ENCODE peak calls at places on chromosomes 11 and 22, in eight cellular contexts. P is thoracic aorta; R is small intestine; H is fibroblast of lung; W is iPS DF 6.9; N is BE2C; G is naive thymus-derived CD4-positive, alpha-beta T cell; M is gastrocnemius medialis. E is an unnamed sample.

GRCh38 chr11:91921974-91922373 is 302.6 kb upstream of the FAT3 start:
- DNase-seq in P (no peak), R (no peak), H (peak; percentile 25), W (no peak), N (no peak), G (no peak), M (no peak), E (no peak)

GRCh38 chr11:35571703-35572102 is 46.3 kb upstream of the PAMR1 start:
- DNase-seq in P (no peak), R (no peak), H (no peak), W (no peak), N (no peak), G (no peak), M (no peak), E (no peak)

GRCh38 chr22:41009222-41009948 is 58.2 kb downstream of the RBX1 start:
- DNase-seq in P (no peak), R (no peak), H (peak; percentile 64), W (no peak), N (no peak), G (no peak), M (no peak), E (no peak)

GRCh38 chr11:67558084-67558772 is 25.4 kb upstream of the GSTP1 start:
- DNase-seq in P (peak; percentile 47), R (peak; percentile 79), H (peak; percentile 23), W (no peak), N (no peak), G (no peak), M (no peak), E (no peak)

GRCh38 chr11:84865257-84865656 is 761.9 kb downstream of the DLG2 start:
- DNase-seq in P (no peak), R (no peak), H (peak; percentile 48), W (no peak), N (no peak), G (no peak), M (no peak), E (no peak)

GRCh38 chr11:128525411-128526243 is 61.7 kb downstream of the ETS1 start:
- DNase-seq in P (no peak), R (peak; percentile 48), H (peak; percentile 92), W (no peak), N (no peak), G (no peak), M (no peak), E (peak; percentile 81)

GRCh38 chr11:70498976-70499801 is 100.9 kb downstream of the CTTN start:
- DNase-seq in P (no peak), R (no peak), H (no peak), W (no peak), N (peak; percentile 4), G (no peak), M (no peak), E (no peak)

GRCh38 chr11:74417379-74417804 is 19.2 kb upstream of the PGM2L1 start:
- DNase-seq in P (no peak), R (peak; percentile 11), H (peak; percentile 82), W (no peak), N (no peak), G (no peak), M (no peak), E (peak; percentile 67)

GRCh38 chr11:92131289-92131890 is 93.2 kb upstream of the FAT3 start:
- DNase-seq in P (no peak), R (no peak), H (peak; percentile 83), W (no peak), N (no peak), G (no peak), M (peak; percentile 13), E (no peak)

GRCh38 chr11:103170865-103171264 is 61.6 kb downstream of the DYNC2H1 start:
- DNase-seq in P (no peak), R (no peak), H (peak; percentile 7), W (no peak), N (no peak), G (no peak), M (no peak), E (no peak)

GRCh38 chr11:126118806-126119205 is 56.1 kb upstream of the CDON start:
- DNase-seq in P (no peak), R (no peak), H (no peak), W (no peak), N (no peak), G (no peak), M (no peak), E (no peak)

GRCh38 chr11:371051-371450 is 1.8 kb downstream of the B4GALNT4 start:
- DNase-seq in P (no peak), R (no peak), H (no peak), W (no peak), N (no peak), G (no peak), M (no peak), E (no peak)

GRCh38 chr22:40345271-40345670 is 1.0 kb upstream of the ADSL start:
- DNase-seq in P (no peak), R (peak; percentile 68), H (peak; percentile 52), W (no peak), N (no peak), G (no peak), M (peak; percentile 32), E (peak; percentile 15)

GRCh38 chr11:75380716-75381420 is 18.4 kb upstream of the RPS3 start:
- DNase-seq in P (no peak), R (peak; percentile 85), H (no peak), W (no peak), N (no peak), G (no peak), M (no peak), E (no peak)

GRCh38 chr11:35555238-35555887 is 29.9 kb upstream of the PAMR1 start:
- DNase-seq in P (no peak), R (no peak), H (peak; percentile 35), W (no peak), N (no peak), G (no peak), M (no peak), E (no peak)

GRCh38 chr11:924406-925157 is 1.1 kb upstream of the AP2A2 start:
- DNase-seq in P (no peak), R (no peak), H (no peak), W (no peak), N (peak; percentile 70), G (no peak), M (no peak), E (no peak)

GRCh38 chr11:120316880-120317688 is 8.0 kb upstream of the TLCD5 start:
- DNase-seq in P (no peak), R (peak; percentile 82), H (no peak), W (no peak), N (no peak), G (no peak), M (peak; percentile 31), E (no peak)

GRCh38 chr11:104853276-104853675 is 45.0 kb downstream of the CASP12 start:
- DNase-seq in P (no peak), R (no peak), H (no peak), W (no peak), N (peak; percentile 48), G (no peak), M (no peak), E (no peak)

GRCh38 chr11:112200252-112200651 is 24.9 kb downstream of the BCO2 start:
- DNase-seq in P (no peak), R (no peak), H (no peak), W (no peak), N (no peak), G (no peak), M (no peak), E (no peak)

DNA sequence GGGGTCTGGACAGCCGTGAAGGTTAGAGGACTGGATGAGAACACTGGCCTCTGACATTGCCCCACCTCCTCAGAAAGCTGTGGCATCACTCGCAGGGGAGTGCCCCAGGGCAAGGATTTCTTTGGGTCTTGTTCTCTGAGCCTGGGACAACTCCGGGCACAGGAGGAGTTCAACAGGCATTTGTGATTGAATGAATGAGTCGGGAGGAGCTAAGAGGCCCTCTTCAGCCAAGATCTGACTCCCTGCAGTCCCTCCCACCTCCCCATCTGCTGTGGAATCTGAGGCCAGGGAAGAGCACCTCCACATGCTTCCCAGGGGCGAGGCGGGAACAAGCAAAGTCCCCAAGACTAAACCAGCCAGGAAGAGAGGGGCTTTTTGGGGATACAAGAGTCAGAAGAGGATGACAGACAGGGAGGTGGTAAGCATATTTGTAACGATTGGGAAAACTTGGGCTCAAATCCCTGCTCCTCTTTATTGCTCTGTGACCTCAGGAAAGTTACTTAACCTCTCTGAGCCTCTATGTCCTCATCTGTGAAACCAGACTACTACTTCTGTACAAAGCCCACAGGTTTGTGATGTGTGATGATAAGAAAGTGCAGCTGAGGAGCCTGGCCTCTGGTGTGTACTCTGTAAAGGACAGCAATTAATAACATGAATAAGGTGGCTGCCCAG is 6.4 kb downstream of the TP53I11 start:
- DNase-seq in P (no peak), R (no peak), H (no peak), W (no peak), N (no peak), G (no peak), M (no peak), E (no peak)
- H3K36me3 ChIP-seq in P (no peaks in the 10 kb centered on the region), R (no peaks in the 10 kb centered on the region), H (peaks cover 6% of the 10 kb centered on the region), W (peaks cover 4% of the 10 kb centered on the region), N (no peaks in the 10 kb centered on the region), G (no peaks in the 10 kb centered on the region), M (no peaks in the 10 kb centered on the region), E (no peaks in the 10 kb centered on the region)

DNA sequence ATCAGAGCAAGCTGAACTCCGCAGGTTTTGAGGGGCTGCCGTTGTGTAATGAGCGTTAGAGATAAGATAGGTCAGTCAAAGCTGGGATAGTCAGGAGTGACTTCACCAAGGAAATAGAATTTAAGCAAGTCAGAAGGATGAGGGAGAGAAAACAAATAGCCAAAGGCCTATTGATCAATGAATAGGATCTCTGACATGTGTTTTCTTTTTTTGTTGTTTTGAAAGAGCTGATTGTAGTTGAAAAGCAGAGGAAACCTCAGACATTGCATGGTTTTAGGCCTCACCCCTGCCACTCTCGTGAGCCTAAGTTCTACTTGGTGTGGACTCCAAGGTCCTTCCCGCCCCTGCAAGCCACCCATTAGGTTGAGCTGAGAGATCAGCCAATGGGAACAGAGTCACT is 3.2 kb downstream of the EIF3L start:
- DNase-seq in P (no peak), R (no peak), H (no peak), W (no peak), N (no peak), G (no peak), M (no peak), E (no peak)
- H3K36me3 ChIP-seq in P (peaks cover 29% of the 10 kb centered on the region), R (peaks cover 10% of the 10 kb centered on the region), H (peaks cover 15% of the 10 kb centered on the region), W (peaks cover 21% of the 10 kb centered on the region), N (peaks cover 64% of the 10 kb centered on the region), G (peaks cover 55% of the 10 kb centered on the region), M (peaks cover 69% of the 10 kb centered on the region), E (peaks cover 29% of the 10 kb centered on the region)

GRCh38 chr11:88469828-88470227 is 132.3 kb upstream of the CTSC start:
- DNase-seq in P (no peak), R (no peak), H (no peak), W (no peak), N (no peak), G (no peak), M (no peak), E (no peak)

GRCh38 chr11:88464528-88464927 is 127.0 kb upstream of the CTSC start:
- DNase-seq in P (no peak), R (no peak), H (no peak), W (no peak), N (no peak), G (no peak), M (no peak), E (no peak)
- H3K36me3 ChIP-seq in P (no peaks in the 10 kb centered on the region), R (no peaks in the 10 kb centered on the region), H (no peaks in the 10 kb centered on the region), W (no peaks in the 10 kb centered on the region), N (no peaks in the 10 kb centered on the region), G (no peaks in the 10 kb centered on the region), M (no peaks in the 10 kb centered on the region), E (no peaks in the 10 kb centered on the region)

DNA sequence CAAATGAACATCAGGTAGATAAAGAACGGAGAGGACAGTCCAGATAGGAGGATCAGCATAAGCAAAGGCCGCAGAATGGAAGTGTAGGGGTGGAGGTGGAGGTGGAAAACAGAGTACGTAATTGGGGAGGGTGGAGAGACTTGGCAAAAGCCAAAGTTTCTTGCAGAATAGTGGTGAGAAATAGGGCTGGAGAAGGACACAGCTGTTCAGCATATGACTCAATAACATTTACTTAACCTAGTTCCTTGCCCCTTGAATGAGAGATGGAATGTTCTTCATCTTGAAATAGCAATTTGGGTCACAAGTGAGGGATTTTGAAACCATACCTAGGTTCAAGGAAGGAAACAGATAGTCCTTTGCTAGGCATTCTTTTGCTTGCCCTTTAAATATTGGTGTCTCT is 235.9 kb upstream of the ARHGAP20 start:
- DNase-seq in P (no peak), R (no peak), H (peak; percentile 31), W (no peak), N (no peak), G (no peak), M (peak; percentile 44), E (no peak)
- H3K36me3 ChIP-seq in P (no peaks in the 10 kb centered on the region), R (no peaks in the 10 kb centered on the region), H (no peaks in the 10 kb centered on the region), W (no peaks in the 10 kb centered on the region), N (no peaks in the 10 kb centered on the region), G (no peaks in the 10 kb centered on the region), M (no peaks in the 10 kb centered on the region), E (no peaks in the 10 kb centered on the region)

E was measured in CD4-positive, alpha-beta memory T cell.